ENCODE peak calls at places on chromosomes 5 and 9, in six cellular contexts. One of them, this sample, is unnamed.

GRCh38 chr5:170442921-170443320 is 53.8 kb upstream of the KCNMB1 start:
- DNase-seq in K562: no peak
- DNase-seq in tibial artery: no peak
- DNase-seq in lower leg skin: no peak
- DNase-seq in glutamatergic neuron: no peak
- DNase-seq in bronchial epithelial cell: no peak
- DNase-seq in this sample: no peak

GRCh38 chr9:134469041-134469875 is 143.0 kb downstream of the RXRA start:
- DNase-seq in bronchial epithelial cell: no peak
- DNase-seq in tibial artery: peak; percentile 47
- DNase-seq in glutamatergic neuron: no peak
- DNase-seq in lower leg skin: no peak
- DNase-seq in K562: no peak
- DNase-seq in this sample: no peak

GRCh38 chr5:89399553-89399952 is 516.6 kb upstream of the MEF2C start:
- DNase-seq in glutamatergic neuron: no peak
- DNase-seq in K562: no peak
- DNase-seq in bronchial epithelial cell: peak; percentile 65
- DNase-seq in lower leg skin: no peak
- DNase-seq in tibial artery: no peak
- DNase-seq in this sample: no peak

GRCh38 chr5:41508186-41508585 is 2.2 kb downstream of the PLCXD3 start:
- DNase-seq in lower leg skin: no peak
- DNase-seq in tibial artery: no peak
- DNase-seq in bronchial epithelial cell: peak; percentile 37
- DNase-seq in glutamatergic neuron: no peak
- DNase-seq in K562: no peak
- DNase-seq in this sample: no peak

GRCh38 chr5:109454726-109455505 is 45.1 kb upstream of the PJA2 start:
- DNase-seq in lower leg skin: no peak
- DNase-seq in glutamatergic neuron: no peak
- DNase-seq in bronchial epithelial cell: peak; percentile 55
- DNase-seq in tibial artery: no peak
- DNase-seq in K562: no peak
- DNase-seq in this sample: no peak

GRCh38 chr9:114077162-114077837 is 800 bp downstream of the AMBP start:
- DNase-seq in lower leg skin: no peak
- DNase-seq in bronchial epithelial cell: no peak
- DNase-seq in glutamatergic neuron: no peak
- DNase-seq in tibial artery: no peak
- DNase-seq in K562: no peak
- DNase-seq in this sample: no peak

GRCh38 chr5:1827410-1828397 is 26.5 kb downstream of the NDUFS6 start:
- DNase-seq in tibial artery: no peak
- DNase-seq in bronchial epithelial cell: no peak
- DNase-seq in lower leg skin: no peak
- DNase-seq in glutamatergic neuron: no peak
- DNase-seq in K562: peak; percentile 53
- DNase-seq in this sample: no peak

GRCh38 chr5:159593518-159594073 is 263.3 kb upstream of the IL12B start:
- DNase-seq in glutamatergic neuron: no peak
- DNase-seq in K562: no peak
- DNase-seq in lower leg skin: no peak
- DNase-seq in tibial artery: no peak
- DNase-seq in bronchial epithelial cell: no peak
- DNase-seq in this sample: no peak

GRCh38 chr5:23820764-23821471 is 313.5 kb downstream of the PRDM9 start:
- DNase-seq in K562: peak; percentile 7
- DNase-seq in lower leg skin: peak; percentile 31
- DNase-seq in tibial artery: no peak
- DNase-seq in bronchial epithelial cell: peak; percentile 53
- DNase-seq in glutamatergic neuron: no peak
- DNase-seq in this sample: no peak

GRCh38 chr9:135299239-135299590 is 180.4 kb upstream of the PPP1R26 start:
- DNase-seq in K562: no peak
- DNase-seq in bronchial epithelial cell: no peak
- DNase-seq in tibial artery: no peak
- DNase-seq in lower leg skin: no peak
- DNase-seq in glutamatergic neuron: no peak
- DNase-seq in this sample: no peak

GRCh38 chr9:128102196-128102595 is 25.3 kb downstream of the PTGES2 start:
- DNase-seq in K562: no peak
- DNase-seq in glutamatergic neuron: no peak
- DNase-seq in bronchial epithelial cell: no peak
- DNase-seq in tibial artery: no peak
- DNase-seq in lower leg skin: no peak
- DNase-seq in this sample: no peak

GRCh38 chr9:128102861-128103588 is 24.5 kb downstream of the PTGES2 start:
- DNase-seq in bronchial epithelial cell: no peak
- DNase-seq in K562: no peak
- DNase-seq in lower leg skin: no peak
- DNase-seq in glutamatergic neuron: no peak
- DNase-seq in tibial artery: no peak
- DNase-seq in this sample: no peak

GRCh38 chr9:128104171-128104618 is 23.3 kb downstream of the PTGES2 start:
- DNase-seq in lower leg skin: no peak
- DNase-seq in tibial artery: no peak
- DNase-seq in bronchial epithelial cell: no peak
- DNase-seq in glutamatergic neuron: no peak
- DNase-seq in K562: no peak
- DNase-seq in this sample: no peak

GRCh38 chr9:128101690-128102089 is 25.8 kb downstream of the PTGES2 start:
- DNase-seq in lower leg skin: no peak
- DNase-seq in bronchial epithelial cell: no peak
- DNase-seq in K562: no peak
- DNase-seq in glutamatergic neuron: peak; percentile 62
- DNase-seq in tibial artery: no peak
- DNase-seq in this sample: no peak

GRCh38 chr9:128103589-128103962 is 24.0 kb downstream of the PTGES2 start:
- DNase-seq in glutamatergic neuron: no peak
- DNase-seq in K562: no peak
- DNase-seq in tibial artery: no peak
- DNase-seq in lower leg skin: no peak
- DNase-seq in bronchial epithelial cell: no peak
- DNase-seq in this sample: no peak
- TF ChIP-seq CTCF in glutamatergic neuron: no peak
- TF ChIP-seq CTCF in K562: peak; percentile 12
- TF ChIP-seq CTCF in tibial artery: no peak
- TF ChIP-seq CTCF in lower leg skin: no peak
- TF ChIP-seq CTCF in bronchial epithelial cell: peak; percentile 22
- TF ChIP-seq CTCF in this sample: no peak

GRCh38 chr5:28473531-28474107 is 1435.2 kb upstream of the CDH9 start:
- DNase-seq in tibial artery: no peak
- DNase-seq in glutamatergic neuron: no peak
- DNase-seq in bronchial epithelial cell: peak; percentile 21
- DNase-seq in lower leg skin: no peak
- DNase-seq in K562: no peak
- DNase-seq in this sample: no peak
- TF ChIP-seq CTCF in tibial artery: no peak
- TF ChIP-seq CTCF in glutamatergic neuron: no peak
- TF ChIP-seq CTCF in bronchial epithelial cell: no peak
- TF ChIP-seq CTCF in lower leg skin: no peak
- TF ChIP-seq CTCF in K562: no peak
- TF ChIP-seq CTCF in this sample: no peak

GRCh38 chr5:172055996-172056395 is 49.6 kb upstream of the FBXW11 start:
- DNase-seq in bronchial epithelial cell: no peak
- DNase-seq in K562: no peak
- DNase-seq in glutamatergic neuron: no peak
- DNase-seq in lower leg skin: no peak
- DNase-seq in tibial artery: no peak
- DNase-seq in this sample: no peak

GRCh38 chr5:172058088-172058487 is 51.6 kb upstream of the FBXW11 start:
- DNase-seq in tibial artery: no peak
- DNase-seq in lower leg skin: no peak
- DNase-seq in glutamatergic neuron: no peak
- DNase-seq in bronchial epithelial cell: no peak
- DNase-seq in K562: no peak
- DNase-seq in this sample: no peak

GRCh38 chr5:172064358-172064757 is 57.9 kb upstream of the FBXW11 start:
- DNase-seq in bronchial epithelial cell: no peak
- DNase-seq in K562: no peak
- DNase-seq in lower leg skin: no peak
- DNase-seq in glutamatergic neuron: no peak
- DNase-seq in tibial artery: no peak
- DNase-seq in this sample: no peak

GRCh38 chr5:172055421-172055820 is 49.0 kb upstream of the FBXW11 start:
- DNase-seq in K562: no peak
- DNase-seq in glutamatergic neuron: no peak
- DNase-seq in tibial artery: no peak
- DNase-seq in lower leg skin: no peak
- DNase-seq in bronchial epithelial cell: no peak
- DNase-seq in this sample: no peak

GRCh38 chr5:172059661-172060100 is 53.2 kb upstream of the FBXW11 start:
- DNase-seq in bronchial epithelial cell: peak; percentile 14
- DNase-seq in K562: peak; percentile 51
- DNase-seq in tibial artery: no peak
- DNase-seq in lower leg skin: no peak
- DNase-seq in glutamatergic neuron: no peak
- DNase-seq in this sample: no peak
- TF ChIP-seq CTCF in bronchial epithelial cell: peak; percentile 54
- TF ChIP-seq CTCF in K562: peak; percentile 70
- TF ChIP-seq CTCF in tibial artery: peak; percentile 41
- TF ChIP-seq CTCF in lower leg skin: no peak
- TF ChIP-seq CTCF in glutamatergic neuron: peak; percentile 59
- TF ChIP-seq CTCF in this sample: peak; percentile 59

GRCh38 chr9:136381966-136382513 is 8.6 kb upstream of the CARD9 start:
- DNase-seq in lower leg skin: no peak
- DNase-seq in tibial artery: no peak
- DNase-seq in glutamatergic neuron: no peak
- DNase-seq in bronchial epithelial cell: no peak
- DNase-seq in K562: no peak
- DNase-seq in this sample: no peak

GRCh38 chr9:136387217-136387616 is 12.8 kb downstream of the SNAPC4 start:
- DNase-seq in lower leg skin: no peak
- DNase-seq in glutamatergic neuron: no peak
- DNase-seq in K562: no peak
- DNase-seq in tibial artery: no peak
- DNase-seq in bronchial epithelial cell: no peak
- DNase-seq in this sample: no peak

GRCh38 chr9:136383436-136383835 is 10.0 kb upstream of the CARD9 start:
- DNase-seq in lower leg skin: no peak
- DNase-seq in bronchial epithelial cell: no peak
- DNase-seq in K562: no peak
- DNase-seq in tibial artery: no peak
- DNase-seq in glutamatergic neuron: no peak
- DNase-seq in this sample: no peak

GRCh38 chr9:136386018-136386417 is 12.5 kb upstream of the CARD9 start:
- DNase-seq in bronchial epithelial cell: no peak
- DNase-seq in K562: no peak
- DNase-seq in tibial artery: no peak
- DNase-seq in lower leg skin: no peak
- DNase-seq in glutamatergic neuron: no peak
- DNase-seq in this sample: no peak

DNA sequence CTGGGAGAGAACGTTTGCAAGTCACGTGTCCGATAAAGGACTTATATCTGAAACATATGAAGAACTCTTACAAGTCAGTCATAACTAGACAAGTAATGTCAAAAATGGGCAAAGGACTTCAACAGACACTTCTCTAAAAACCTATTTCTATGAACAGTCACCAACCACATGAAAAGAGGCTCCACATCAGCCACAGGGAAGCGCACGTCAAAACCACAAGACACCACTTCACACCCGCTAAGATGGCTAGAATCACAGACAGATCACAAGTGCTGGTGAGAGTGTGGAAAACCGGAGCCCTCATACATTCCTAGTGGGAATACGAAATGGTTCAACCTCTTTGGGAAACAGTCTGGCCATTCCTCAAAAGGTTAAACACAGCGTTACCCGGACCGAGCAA is 11.5 kb upstream of the CARD9 start:
- DNase-seq in K562: no peak
- DNase-seq in tibial artery: no peak
- DNase-seq in lower leg skin: no peak
- DNase-seq in bronchial epithelial cell: no peak
- DNase-seq in glutamatergic neuron: no peak
- DNase-seq in this sample: no peak
- TF ChIP-seq CTCF in K562: no peak
- TF ChIP-seq CTCF in tibial artery: no peak
- TF ChIP-seq CTCF in lower leg skin: no peak
- TF ChIP-seq CTCF in bronchial epithelial cell: no peak
- TF ChIP-seq CTCF in glutamatergic neuron: no peak
- TF ChIP-seq CTCF in this sample: no peak

GRCh38 chr5:132778129-132778528 is 1.1 kb upstream of the SEPTIN8 start:
- DNase-seq in lower leg skin: no peak
- DNase-seq in K562: no peak
- DNase-seq in tibial artery: no peak
- DNase-seq in glutamatergic neuron: no peak
- DNase-seq in bronchial epithelial cell: no peak
- DNase-seq in this sample: no peak

GRCh38 chr5:132776077-132776931 is 735 bp downstream of the SEPTIN8 start:
- DNase-seq in bronchial epithelial cell: no peak
- DNase-seq in lower leg skin: no peak
- DNase-seq in glutamatergic neuron: peak; percentile 35
- DNase-seq in K562: peak; percentile 75
- DNase-seq in tibial artery: peak; percentile 58
- DNase-seq in this sample: no peak

GRCh38 chr5:132776932-132777208 is 169 bp downstream of the SEPTIN8 start:
- DNase-seq in glutamatergic neuron: no peak
- DNase-seq in K562: no peak
- DNase-seq in tibial artery: no peak
- DNase-seq in lower leg skin: no peak
- DNase-seq in bronchial epithelial cell: no peak
- DNase-seq in this sample: no peak

GRCh38 chr5:132778856-132779255 is 1.8 kb upstream of the SEPTIN8 start:
- DNase-seq in K562: no peak
- DNase-seq in glutamatergic neuron: no peak
- DNase-seq in lower leg skin: no peak
- DNase-seq in bronchial epithelial cell: no peak
- DNase-seq in tibial artery: no peak
- DNase-seq in this sample: no peak

DNA sequence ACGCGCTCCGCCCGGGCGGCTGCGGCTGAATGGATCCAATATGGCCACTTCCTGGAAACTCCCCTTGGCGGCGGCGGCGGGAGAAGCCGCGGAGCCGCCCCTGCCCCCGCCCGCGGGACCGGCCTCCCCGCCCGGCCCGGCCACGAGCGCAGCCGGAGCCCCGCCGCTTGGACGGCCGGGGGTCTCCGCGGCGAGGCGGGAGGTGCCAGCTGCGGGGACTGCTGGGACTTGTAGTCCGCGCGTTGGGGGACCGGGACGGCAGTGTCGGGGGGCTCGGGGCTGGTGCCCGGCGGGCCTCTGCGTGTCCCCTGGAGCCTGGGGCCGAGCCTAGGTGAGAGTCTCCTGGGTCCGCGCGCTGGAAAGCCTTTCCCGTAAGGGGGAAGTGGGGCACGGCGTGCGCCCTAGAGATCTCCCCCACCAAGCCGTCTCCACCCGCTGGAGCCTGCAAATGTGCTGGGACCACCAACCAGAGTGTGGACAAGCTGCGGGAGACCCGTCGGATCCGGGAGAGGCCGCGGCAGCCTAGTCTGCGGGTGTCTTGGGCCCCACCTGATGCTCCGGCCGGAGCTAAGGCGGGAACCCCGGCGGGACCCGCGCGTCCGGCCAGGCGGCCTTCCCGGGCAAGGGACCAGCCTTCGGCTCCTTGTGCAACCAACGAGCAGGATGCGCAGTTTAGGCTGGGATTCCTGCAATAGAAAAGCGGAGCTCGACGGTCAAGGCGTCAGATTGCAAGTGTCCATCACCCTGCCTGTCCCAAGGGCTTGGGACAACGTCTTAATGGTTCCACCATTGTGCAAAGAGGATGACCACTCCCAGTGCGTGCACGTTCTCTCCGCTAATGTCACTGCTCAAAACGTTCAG is at the start of gene SEPTIN8:
- DNase-seq in tibial artery: peak; percentile 59
- DNase-seq in lower leg skin: no peak
- DNase-seq in glutamatergic neuron: peak; percentile 61
- DNase-seq in K562: peak; percentile 77
- DNase-seq in bronchial epithelial cell: no peak
- DNase-seq in this sample: no peak
- TF ChIP-seq CTCF in tibial artery: no peak
- TF ChIP-seq CTCF in lower leg skin: no peak
- TF ChIP-seq CTCF in glutamatergic neuron: no peak
- TF ChIP-seq CTCF in K562: no peak
- TF ChIP-seq CTCF in bronchial epithelial cell: no peak
- TF ChIP-seq CTCF in this sample: no peak